ENCODE peak calls at places on chromosomes 1 and 21, in ten cellular contexts. G is mucosa of descending colon, C is foreskin fibroblast, Q is HS-27A, O is EL, T is Calu3, X is fibroblast of lung, W is IMR-90, U is type B pancreatic cell, K is tibial artery. F is an unnamed sample.

GRCh38 chr1:99328171-99328570 is 63.9 kb downstream of the PLPPR4 start:
- DNase-seq in U (no peak), O (no peak), G (no peak), T (no peak), X (no peak), C (no peak), Q (no peak), K (no peak), W (no peak), F (no peak)

GRCh38 chr1:19344372-19344810 is 32.3 kb downstream of the SLC66A1 start:
- DNase-seq in T (peak), W (peak), X (peak), C (peak), G (peak), O (peak), Q (no peak), K (peak), U (no peak), F (no peak)

GRCh38 chr1:15946546-15947381 is 29.1 kb downstream of the ZBTB17 start:
- DNase-seq in C (no peak), X (no peak), W (no peak), T (no peak), K (no peak), O (no peak), G (no peak), Q (no peak), U (no peak), F (no peak)

GRCh38 chr1:9490605-9491339 is 48.5 kb upstream of the SLC25A33 start:
- DNase-seq in W (peak), X (peak), K (peak), G (peak), Q (peak), T (peak), O (peak), C (peak), U (peak), F (peak)

GRCh38 chr1:38608202-38608864 is 251.2 kb downstream of the RRAGC start:
- DNase-seq in G (no peak), U (no peak), O (peak), K (no peak), C (no peak), X (peak), Q (no peak), T (peak), W (peak), F (peak)

GRCh38 chr1:145701306-145701862 is 5.8 kb downstream of the PDZK1 start:
- DNase-seq in U (no peak), C (no peak), O (no peak), T (no peak), Q (no peak), K (no peak), X (peak), W (no peak), G (no peak), F (no peak)

GRCh38 chr1:49229555-49229954 is 452.9 kb upstream of the BEND5 start:
- DNase-seq in O (no peak), Q (no peak), U (no peak), C (no peak), K (no peak), G (no peak), T (peak), X (peak), W (no peak), F (peak)

GRCh38 chr1:218624051-218624450 is 278.9 kb downstream of the TGFB2 start:
- DNase-seq in U (no peak), C (peak), K (no peak), G (no peak), W (no peak), T (no peak), Q (no peak), X (no peak), O (peak), F (no peak)

GRCh38 chr21:25313891-25314646 is 293.2 kb downstream of the MRPL39 start:
- DNase-seq in T (no peak), K (no peak), U (no peak), X (peak), W (peak), Q (peak), G (no peak), C (peak), O (peak), F (no peak)

GRCh38 chr1:216323344-216323743 is 99.9 kb downstream of the USH2A start:
- DNase-seq in X (no peak), U (no peak), K (no peak), W (no peak), T (no peak), C (no peak), O (no peak), G (no peak), Q (no peak), F (no peak)

GRCh38 chr1:234212764-234213406 is 160.4 kb upstream of the COA6 start:
- DNase-seq in W (peak), X (peak), U (no peak), G (no peak), T (peak), O (peak), K (no peak), C (no peak), Q (no peak), F (no peak)

GRCh38 chr1:162487241-162487640 is 10.4 kb upstream of the UHMK1 start:
- DNase-seq in G (no peak), T (no peak), U (no peak), W (no peak), K (no peak), Q (no peak), C (no peak), X (no peak), O (no peak), F (no peak)

GRCh38 chr1:50620680-50621329 is 197.6 kb upstream of the DMRTA2 start:
- DNase-seq in Q (no peak), U (no peak), O (peak), K (no peak), X (peak), T (peak), G (peak), C (peak), W (peak), F (no peak)

GRCh38 chr21:17351766-17352165 is 161.1 kb upstream of the CXADR start:
- DNase-seq in U (no peak), O (no peak), T (no peak), X (no peak), C (no peak), G (no peak), K (no peak), Q (no peak), W (no peak), F (no peak)

GRCh38 chr1:171220551-171221175 is 27.6 kb upstream of the FMO1 start:
- DNase-seq in O (peak), T (no peak), Q (no peak), U (no peak), K (no peak), W (peak), X (peak), G (no peak), C (peak), F (peak)

GRCh38 chr21:14993072-14993471 is 71.7 kb downstream of the NRIP1 start:
- DNase-seq in Q (no peak), W (peak), T (no peak), O (peak), U (no peak), X (no peak), K (no peak), C (no peak), G (no peak), F (no peak)

GRCh38 chr1:91684599-91685196 is 184.0 kb downstream of the CDC7 start:
- DNase-seq in G (no peak), Q (no peak), C (peak), T (no peak), O (no peak), X (peak), W (peak), U (no peak), K (no peak), F (no peak)

GRCh38 chr1:25875154-25875855 is at the start of gene PAQR7:
- DNase-seq in U (peak), O (peak), Q (no peak), G (peak), C (peak), W (peak), K (peak), X (peak), T (peak), F (no peak)

F was measured in iPS DF 19.7.